ENCODE peak calls at places on chromosome 2, in nine cellular contexts. One of them, this sample, is unnamed.

GRCh38 chr2:201781583-201782051 is 884 bp upstream of the ALS2 start:
- DNase-seq in stimulated activated CD4-positive, alpha-beta T cell treated with anti-CD3 and anti-CD28 coated beads, Interleukin-2, amount 100 ng/mL, for 24 hours: no peak
- DNase-seq in KBM-7: no peak
- DNase-seq in EH: no peak
- DNase-seq in ELR: no peak
- DNase-seq in iris pigment epithelial cell: no peak
- DNase-seq in ovary: peak
- DNase-seq in activated naive CD8-positive, alpha-beta T cell treated with anti-CD3 and anti-CD28 coated beads, Interleukin-2, amount 50 U/mL, for 24 hours: peak
- DNase-seq in HT-29: peak
- DNase-seq in this sample: peak

GRCh38 chr2:74147729-74148456 is at the start of gene BOLA3:
- DNase-seq in stimulated activated CD4-positive, alpha-beta T cell treated with anti-CD3 and anti-CD28 coated beads, Interleukin-2, amount 100 ng/mL, for 24 hours: peak
- DNase-seq in KBM-7: peak
- DNase-seq in ovary: peak
- DNase-seq in EH: peak
- DNase-seq in ELR: peak
- DNase-seq in HT-29: peak
- DNase-seq in activated naive CD8-positive, alpha-beta T cell treated with anti-CD3 and anti-CD28 coated beads, Interleukin-2, amount 50 U/mL, for 24 hours: peak
- DNase-seq in iris pigment epithelial cell: peak
- DNase-seq in this sample: peak

GRCh38 chr2:43169987-43170732 is 56.2 kb downstream of the ZFP36L2 start:
- DNase-seq in activated naive CD8-positive, alpha-beta T cell treated with anti-CD3 and anti-CD28 coated beads, Interleukin-2, amount 50 U/mL, for 24 hours: peak
- DNase-seq in HT-29: peak
- DNase-seq in iris pigment epithelial cell: no peak
- DNase-seq in EH: no peak
- DNase-seq in ovary: no peak
- DNase-seq in ELR: peak
- DNase-seq in stimulated activated CD4-positive, alpha-beta T cell treated with anti-CD3 and anti-CD28 coated beads, Interleukin-2, amount 100 ng/mL, for 24 hours: peak
- DNase-seq in KBM-7: peak
- DNase-seq in this sample: no peak

GRCh38 chr2:18824317-18824716 is 234.9 kb upstream of the NT5C1B start:
- DNase-seq in activated naive CD8-positive, alpha-beta T cell treated with anti-CD3 and anti-CD28 coated beads, Interleukin-2, amount 50 U/mL, for 24 hours: no peak
- DNase-seq in ovary: no peak
- DNase-seq in EH: no peak
- DNase-seq in iris pigment epithelial cell: no peak
- DNase-seq in HT-29: peak
- DNase-seq in KBM-7: no peak
- DNase-seq in ELR: no peak
- DNase-seq in stimulated activated CD4-positive, alpha-beta T cell treated with anti-CD3 and anti-CD28 coated beads, Interleukin-2, amount 100 ng/mL, for 24 hours: no peak
- DNase-seq in this sample: peak

GRCh38 chr2:68722712-68723111 is 11.9 kb upstream of the ARHGAP25 start:
- DNase-seq in stimulated activated CD4-positive, alpha-beta T cell treated with anti-CD3 and anti-CD28 coated beads, Interleukin-2, amount 100 ng/mL, for 24 hours: no peak
- DNase-seq in HT-29: no peak
- DNase-seq in ELR: no peak
- DNase-seq in activated naive CD8-positive, alpha-beta T cell treated with anti-CD3 and anti-CD28 coated beads, Interleukin-2, amount 50 U/mL, for 24 hours: no peak
- DNase-seq in iris pigment epithelial cell: peak
- DNase-seq in ovary: no peak
- DNase-seq in EH: no peak
- DNase-seq in KBM-7: no peak
- DNase-seq in this sample: no peak

GRCh38 chr2:132547089-132547687 is 122.8 kb downstream of the LYPD1 start:
- DNase-seq in ovary: peak
- DNase-seq in iris pigment epithelial cell: peak
- DNase-seq in KBM-7: peak
- DNase-seq in HT-29: peak
- DNase-seq in activated naive CD8-positive, alpha-beta T cell treated with anti-CD3 and anti-CD28 coated beads, Interleukin-2, amount 50 U/mL, for 24 hours: peak
- DNase-seq in stimulated activated CD4-positive, alpha-beta T cell treated with anti-CD3 and anti-CD28 coated beads, Interleukin-2, amount 100 ng/mL, for 24 hours: peak
- DNase-seq in ELR: peak
- DNase-seq in EH: peak
- DNase-seq in this sample: peak

GRCh38 chr2:27495840-27496356 is 741 bp upstream of the GCKR start:
- DNase-seq in ovary: no peak
- DNase-seq in KBM-7: no peak
- DNase-seq in activated naive CD8-positive, alpha-beta T cell treated with anti-CD3 and anti-CD28 coated beads, Interleukin-2, amount 50 U/mL, for 24 hours: no peak
- DNase-seq in HT-29: no peak
- DNase-seq in ELR: no peak
- DNase-seq in iris pigment epithelial cell: no peak
- DNase-seq in stimulated activated CD4-positive, alpha-beta T cell treated with anti-CD3 and anti-CD28 coated beads, Interleukin-2, amount 100 ng/mL, for 24 hours: no peak
- DNase-seq in EH: no peak
- DNase-seq in this sample: no peak

GRCh38 chr2:240602266-240603050 is 15.9 kb downstream of the CAPN10 start:
- DNase-seq in HT-29: no peak
- DNase-seq in iris pigment epithelial cell: no peak
- DNase-seq in KBM-7: no peak
- DNase-seq in ovary: no peak
- DNase-seq in ELR: no peak
- DNase-seq in stimulated activated CD4-positive, alpha-beta T cell treated with anti-CD3 and anti-CD28 coated beads, Interleukin-2, amount 100 ng/mL, for 24 hours: no peak
- DNase-seq in EH: no peak
- DNase-seq in activated naive CD8-positive, alpha-beta T cell treated with anti-CD3 and anti-CD28 coated beads, Interleukin-2, amount 50 U/mL, for 24 hours: no peak
- DNase-seq in this sample: peak

GRCh38 chr2:100796499-100797100 is 23.3 kb upstream of the NPAS2 start:
- DNase-seq in ELR: no peak
- DNase-seq in stimulated activated CD4-positive, alpha-beta T cell treated with anti-CD3 and anti-CD28 coated beads, Interleukin-2, amount 100 ng/mL, for 24 hours: no peak
- DNase-seq in HT-29: no peak
- DNase-seq in activated naive CD8-positive, alpha-beta T cell treated with anti-CD3 and anti-CD28 coated beads, Interleukin-2, amount 50 U/mL, for 24 hours: no peak
- DNase-seq in ovary: no peak
- DNase-seq in iris pigment epithelial cell: no peak
- DNase-seq in EH: no peak
- DNase-seq in KBM-7: no peak
- DNase-seq in this sample: no peak

GRCh38 chr2:237012577-237013237 is 73.0 kb upstream of the COPS8 start:
- DNase-seq in stimulated activated CD4-positive, alpha-beta T cell treated with anti-CD3 and anti-CD28 coated beads, Interleukin-2, amount 100 ng/mL, for 24 hours: no peak
- DNase-seq in HT-29: no peak
- DNase-seq in ovary: no peak
- DNase-seq in activated naive CD8-positive, alpha-beta T cell treated with anti-CD3 and anti-CD28 coated beads, Interleukin-2, amount 50 U/mL, for 24 hours: no peak
- DNase-seq in KBM-7: no peak
- DNase-seq in iris pigment epithelial cell: peak
- DNase-seq in ELR: no peak
- DNase-seq in EH: no peak
- DNase-seq in this sample: no peak